ENCODE peak calls at places on chromosomes 3 and 15, in six cellular contexts. L is aorta; K is upper lobe of right lung; X is right cardiac atrium; J is IMR-90; Q is activated T-cell treated with anti-CD3 and anti-CD28 coated beads, Interleukin-2, amount 50 U/mL, for 24 hours. E is an unnamed sample.

GRCh38 chr3:31729573-31729972 is 196.8 kb downstream of the STT3B start:
- DNase-seq in L (no peak), K (no peak), X (no peak), J (no peak), Q (no peak), E (no peak)

GRCh38 chr15:66747866-66748265 is 45.8 kb downstream of the SMAD6 start:
- DNase-seq in L (no peak), K (no peak), X (no peak), J (no peak), Q (no peak), E (no peak)

GRCh38 chr3:127018306-127018828 is 35.5 kb downstream of the PLXNA1 start:
- DNase-seq in L (no peak), K (no peak), X (no peak), J (no peak), Q (no peak), E (no peak)

GRCh38 chr15:39530446-39531342 is 50.2 kb upstream of the THBS1 start:
- DNase-seq in L (no peak), K (no peak), X (no peak), J (peak), Q (no peak), E (peak)

GRCh38 chr15:28082891-28083688 is 16.0 kb downstream of the OCA2 start:
- DNase-seq in L (no peak), K (no peak), X (no peak), J (no peak), Q (no peak), E (no peak)

GRCh38 chr15:68729789-68730201 is 90.9 kb downstream of the ANP32A start:
- DNase-seq in L (no peak), K (no peak), X (peak), J (peak), Q (no peak), E (no peak)

GRCh38 chr15:67508367-67508766 is 12.6 kb upstream of the C15orf61 start:
- DNase-seq in L (no peak), K (no peak), X (no peak), J (peak), Q (no peak), E (no peak)

GRCh38 chr3:27319847-27320526 is 49.2 kb downstream of the NEK10 start:
- DNase-seq in L (no peak), K (no peak), X (peak), J (no peak), Q (no peak), E (no peak)

GRCh38 chr15:75578206-75578947 is 738 bp downstream of the PTPN9 start:
- DNase-seq in L (peak), K (peak), X (peak), J (no peak), Q (peak), E (no peak)

GRCh38 chr15:41558400-41559238 is at the start of gene TYRO3:
- DNase-seq in L (peak), K (peak), X (peak), J (no peak), Q (peak), E (no peak)

GRCh38 chr3:124277516-124277890 is 285.6 kb upstream of the ROPN1 start:
- DNase-seq in L (no peak), K (no peak), X (peak), J (peak), Q (no peak), E (no peak)

GRCh38 chr3:189121088-189121487 is 50.7 kb upstream of the TPRG1 start:
- DNase-seq in L (no peak), K (no peak), X (no peak), J (no peak), Q (no peak), E (no peak)

GRCh38 chr3:127288921-127289645 is 1.2 kb upstream of the PRR20G start:
- DNase-seq in L (no peak), K (no peak), X (no peak), J (no peak), Q (no peak), E (no peak)

E was measured in DMS 273 treated with DMSO at 0.1 percent for 48 hours.